ENCODE peak calls at places on chromosomes 2 and 18, in eight cellular contexts. U, L, A, F, N, P, W and K are unnamed samples.

GRCh38 chr2:241902357-241902991 is 32.9 kb downstream of the RTP5 start:
- DNase-seq in L (no peak), F (no peak), A (no peak), U (no peak), P (no peak), W (no peak), N (peak), K (no peak)

GRCh38 chr2:556494-556893 is 120.7 kb downstream of the TMEM18 start:
- DNase-seq in A (no peak), W (no peak), F (no peak), L (no peak), U (no peak), P (no peak), N (no peak), K (no peak)

GRCh38 chr2:219947575-219947974 is 320.1 kb downstream of the SLC4A3 start:
- DNase-seq in A (no peak), F (no peak), W (peak), N (no peak), L (peak), P (peak), U (no peak), K (peak)

GRCh38 chr2:68721482-68722071 is 13.0 kb upstream of the ARHGAP25 start:
- DNase-seq in W (peak), L (no peak), F (no peak), N (no peak), A (no peak), P (no peak), U (no peak), K (no peak)

GRCh38 chr2:237298323-237299118 is 115.4 kb downstream of the COL6A3 start:
- DNase-seq in P (peak), U (no peak), F (no peak), W (peak), A (no peak), L (peak), N (peak), K (peak)

GRCh38 chr2:79669714-79670113 is 156.9 kb downstream of the CTNNA2 start:
- DNase-seq in U (no peak), W (no peak), N (no peak), L (no peak), F (no peak), P (no peak), A (no peak), K (no peak)

GRCh38 chr2:130327703-130328527 is 14.8 kb upstream of the IMP4 start:
- DNase-seq in W (peak), A (no peak), L (peak), P (peak), N (no peak), U (no peak), F (no peak), K (peak)

GRCh38 chr18:79466591-79466990 is 70.9 kb downstream of the NFATC1 start:
- DNase-seq in P (no peak), W (no peak), A (no peak), N (no peak), F (no peak), L (no peak), U (no peak), K (no peak)

GRCh38 chr2:47626664-47627063 is 156.3 kb upstream of the MSH6 start:
- DNase-seq in N (no peak), U (no peak), F (no peak), L (no peak), W (no peak), P (no peak), A (no peak), K (no peak)

GRCh38 chr2:28281739-28282138 is 110.9 kb upstream of the FOSL2 start:
- DNase-seq in U (no peak), N (no peak), L (no peak), W (no peak), A (no peak), P (no peak), F (no peak), K (no peak)

GRCh38 chr2:230913812-230914211 is 11.2 kb downstream of the GPR55 start:
- DNase-seq in W (no peak), N (peak), P (no peak), F (no peak), A (no peak), L (no peak), U (no peak), K (no peak)

GRCh38 chr2:63494968-63495367 is 93.3 kb downstream of the WDPCP start:
- DNase-seq in W (no peak), F (no peak), A (no peak), L (no peak), P (no peak), N (no peak), U (no peak), K (no peak)

GRCh38 chr18:62710417-62710816 is 4.9 kb upstream of the PHLPP1 start:
- DNase-seq in A (no peak), N (no peak), L (no peak), U (peak), P (peak), W (peak), F (no peak), K (no peak)

GRCh38 chr2:122136071-122136470 is 380.6 kb downstream of the TSN start:
- DNase-seq in A (peak), U (no peak), W (peak), F (no peak), L (peak), N (no peak), P (peak), K (no peak)

GRCh38 chr18:66558773-66559172 is 45.1 kb downstream of the CDH19 start:
- DNase-seq in W (no peak), F (peak), N (no peak), L (peak), U (no peak), P (no peak), A (no peak), K (peak)

GRCh38 chr18:37403100-37403781 is 162.4 kb downstream of the CELF4 start:
- DNase-seq in U (no peak), P (peak), N (no peak), A (no peak), F (no peak), L (peak), W (peak), K (peak)

GRCh38 chr2:179022685-179023084 is 27.3 kb downstream of the CCDC141 start:
- DNase-seq in N (no peak), W (no peak), U (no peak), L (no peak), F (no peak), P (no peak), A (no peak), K (no peak)

GRCh38 chr2:31032475-31032874 is 105.8 kb downstream of the GALNT14 start:
- DNase-seq in P (no peak), U (no peak), W (no peak), L (no peak), N (no peak), A (no peak), F (no peak), K (no peak)

GRCh38 chr2:23593396-23594078 is 208.6 kb downstream of the KLHL29 start:
- DNase-seq in L (no peak), U (no peak), F (no peak), A (no peak), W (no peak), P (no peak), N (no peak), K (no peak)

GRCh38 chr2:191954446-191954845 is 107.6 kb upstream of the CAVIN2 start:
- DNase-seq in P (no peak), U (no peak), N (no peak), A (no peak), W (no peak), F (no peak), L (peak), K (no peak)

GRCh38 chr2:148110184-148110583 is 89.3 kb downstream of the MBD5 start:
- DNase-seq in N (no peak), F (no peak), A (no peak), W (no peak), L (no peak), U (no peak), P (no peak), K (no peak)

GRCh38 chr2:207694811-207695281 is 16.6 kb upstream of the CCNYL1 start:
- DNase-seq in W (peak), A (no peak), F (no peak), N (no peak), P (peak), L (peak), U (no peak), K (no peak)

GRCh38 chr2:55175254-55176093 is 56.6 kb downstream of the CLHC1 start:
- DNase-seq in L (peak), F (no peak), W (peak), A (peak), N (no peak), P (peak), U (peak), K (no peak)

GRCh38 chr2:172239944-172240590 is 137.4 kb upstream of the DLX2 start:
- DNase-seq in F (no peak), W (peak), P (no peak), U (no peak), N (no peak), L (peak), A (no peak), K (no peak)

GRCh38 chr2:62309465-62310091 is 113.7 kb downstream of the B3GNT2 start:
- DNase-seq in A (no peak), N (no peak), F (peak), W (no peak), P (no peak), L (no peak), U (no peak), K (no peak)

GRCh38 chr18:37287601-37288000 is 278.0 kb downstream of the CELF4 start:
- DNase-seq in U (no peak), W (no peak), A (no peak), L (no peak), F (no peak), N (no peak), P (no peak), K (no peak)